ENCODE peak calls at places on chromosomes 3 and 15, in four cellular contexts. I is Karpas-422, M is heart left ventricle, L is PC-3. S is an unnamed sample. For H3K4me1 and H3K36me3, the result is how much of the 10 kb centered on the place peaks cover.

GRCh38 chr3:41888368-41889076 is 73.4 kb downstream of the ULK4 start:
- DNase-seq in M (no peak), L (peak), I (no peak), S (no peak)

GRCh38 chr15:91125162-91125561 is 25.1 kb downstream of the SV2B start:
- DNase-seq in M (no peak), L (no peak), I (no peak), S (no peak)

GRCh38 chr3:149752051-149752787 is at the start of gene COMMD2:
- DNase-seq in I (peak), M (peak), L (peak), S (peak)

GRCh38 chr15:83208357-83208661 is 686 bp upstream of the HDGFL3 start:
- DNase-seq in M (no peak), L (peak), I (no peak), S (no peak)

GRCh38 chr3:131053021-131053420 is 26.3 kb downstream of the NEK11 start:
- DNase-seq in M (no peak), L (peak), I (peak), S (no peak)

GRCh38 chr3:132406587-132406986 is 10.7 kb upstream of the DNAJC13 start:
- DNase-seq in L (no peak), M (no peak), I (peak), S (no peak)

GRCh38 chr15:45084163-45084562 is 29.8 kb downstream of the DUOX2 start:
- DNase-seq in I (no peak), M (no peak), L (no peak), S (no peak)

GRCh38 chr3:64345351-64345750 is 120.1 kb upstream of the PRICKLE2 start:
- DNase-seq in L (peak), I (no peak), M (no peak), S (no peak)

GRCh38 chr15:69484837-69485236 is 32.2 kb downstream of the RPLP1 start:
- DNase-seq in L (peak), I (no peak), M (no peak), S (no peak)

GRCh38 chr15:85094685-85095084 is 113.0 kb downstream of the PDE8A start:
- DNase-seq in L (peak), I (no peak), M (no peak), S (no peak)

GRCh38 chr15:66108483-66109270 is 144.9 kb downstream of the MEGF11 start:
- DNase-seq in L (no peak), I (no peak), M (no peak), S (peak)

GRCh38 chr3:177607596-177607995 is 410.3 kb upstream of the TBL1XR1 start:
- DNase-seq in I (no peak), M (no peak), L (no peak), S (no peak)

GRCh38 chr15:38325290-38325990 is 72.8 kb downstream of the SPRED1 start:
- DNase-seq in M (no peak), I (no peak), L (no peak), S (no peak)

GRCh38 chr3:43289401-43289800 is 3.1 kb downstream of the SNRK start:
- DNase-seq in I (no peak), M (no peak), L (no peak), S (no peak)

GRCh38 chr3:117692416-117692995 is 982.9 kb downstream of the TUSC7 start:
- DNase-seq in M (no peak), L (peak), I (no peak), S (no peak)

GRCh38 chr15:75801859-75802593 is 41.2 kb upstream of the UBE2Q2 start:
- DNase-seq in L (peak), I (peak), M (peak), S (peak)

GRCh38 chr3:107650788-107651187 is 128.0 kb downstream of the BBX start:
- DNase-seq in L (no peak), I (peak), M (no peak), S (no peak)

GRCh38 chr15:90259524-90259923 is 5.9 kb upstream of the NGRN start:
- DNase-seq in I (no peak), L (peak), M (no peak), S (no peak)

GRCh38 chr3:131381445-131382291 is at the start of gene NUDT16:
- DNase-seq in I (peak), L (peak), M (peak), S (peak)

GRCh38 chr3:12194669-12195161 is 36.0 kb upstream of the TIMP4 start:
- DNase-seq in I (peak), L (peak), M (no peak), S (no peak)

GRCh38 chr3:38986901-38987300 is 64.8 kb downstream of the SCN11A start:
- DNase-seq in L (peak), M (no peak), I (no peak), S (no peak)

GRCh38 chr3:170307998-170308398 is 49.5 kb upstream of the SKIL start:
- DNase-seq in L (peak), M (no peak), I (no peak), S (no peak)

GRCh38 chr3:28053759-28054158 is 187.7 kb upstream of the CMC1 start:
- DNase-seq in I (no peak), M (no peak), L (peak), S (no peak)

GRCh38 chr15:38398134-38398533 is 55.8 kb upstream of the FAM98B start:
- DNase-seq in I (no peak), L (peak), M (peak), S (peak)

GRCh38 chr3:148211725-148212124 is 486.0 kb upstream of the AGTR1 start:
- DNase-seq in L (peak), I (no peak), M (no peak), S (no peak)

GRCh38 chr15:35362195-35362829 is 183.7 kb downstream of the DPH6 start:
- DNase-seq in M (no peak), L (no peak), I (no peak), S (no peak)

GRCh38 chr15:89299896-89300295 is 34.7 kb downstream of the POLG start:
- DNase-seq in M (no peak), L (peak), I (no peak), S (no peak)

GRCh38 chr15:54556231-54556630 is 578.0 kb downstream of the UNC13C start:
- DNase-seq in I (no peak), M (no peak), L (no peak), S (no peak)

GRCh38 chr15:54560417-54560816 is 582.2 kb downstream of the UNC13C start:
- DNase-seq in L (no peak), M (no peak), I (no peak), S (no peak)

GRCh38 chr15:54564142-54564541 is 585.9 kb downstream of the UNC13C start:
- DNase-seq in M (no peak), I (no peak), L (no peak), S (no peak)

DNA sequence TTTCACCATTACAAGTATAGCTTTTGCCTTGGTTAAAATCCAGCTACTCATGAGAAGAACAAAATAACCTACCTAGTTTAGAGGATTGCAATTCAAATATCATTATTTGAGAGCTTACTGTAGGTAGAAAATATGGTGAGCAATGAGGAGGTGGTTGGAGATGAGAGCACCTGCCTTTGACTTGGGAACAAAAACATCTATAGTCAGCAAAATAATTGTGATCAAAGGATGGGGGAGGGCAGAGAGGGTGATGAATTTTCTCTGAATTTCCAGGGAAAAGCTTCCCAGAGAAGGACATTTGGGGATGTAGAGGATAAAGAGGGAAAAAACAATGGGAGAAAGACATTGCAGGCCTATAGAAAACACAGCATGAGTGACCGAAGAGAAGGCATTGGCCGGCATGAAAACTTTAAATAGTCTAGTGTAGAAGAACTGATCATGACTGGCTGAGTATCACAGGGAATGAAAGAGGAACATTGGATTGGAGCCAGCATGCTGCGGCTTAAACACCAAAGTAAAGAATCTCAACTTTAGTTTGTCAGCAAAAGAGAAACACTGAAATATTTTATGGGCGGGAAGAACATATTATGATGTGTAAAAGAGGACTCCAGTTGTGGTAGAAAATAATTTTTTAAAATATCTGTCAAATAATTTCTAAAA is 581.3 kb downstream of the UNC13C start:
- DNase-seq in M (peak), L (no peak), I (no peak), S (no peak)
- H3K4me1 ChIP-seq in M (under half), L (under half), I (under half), S (under half)

DNA sequence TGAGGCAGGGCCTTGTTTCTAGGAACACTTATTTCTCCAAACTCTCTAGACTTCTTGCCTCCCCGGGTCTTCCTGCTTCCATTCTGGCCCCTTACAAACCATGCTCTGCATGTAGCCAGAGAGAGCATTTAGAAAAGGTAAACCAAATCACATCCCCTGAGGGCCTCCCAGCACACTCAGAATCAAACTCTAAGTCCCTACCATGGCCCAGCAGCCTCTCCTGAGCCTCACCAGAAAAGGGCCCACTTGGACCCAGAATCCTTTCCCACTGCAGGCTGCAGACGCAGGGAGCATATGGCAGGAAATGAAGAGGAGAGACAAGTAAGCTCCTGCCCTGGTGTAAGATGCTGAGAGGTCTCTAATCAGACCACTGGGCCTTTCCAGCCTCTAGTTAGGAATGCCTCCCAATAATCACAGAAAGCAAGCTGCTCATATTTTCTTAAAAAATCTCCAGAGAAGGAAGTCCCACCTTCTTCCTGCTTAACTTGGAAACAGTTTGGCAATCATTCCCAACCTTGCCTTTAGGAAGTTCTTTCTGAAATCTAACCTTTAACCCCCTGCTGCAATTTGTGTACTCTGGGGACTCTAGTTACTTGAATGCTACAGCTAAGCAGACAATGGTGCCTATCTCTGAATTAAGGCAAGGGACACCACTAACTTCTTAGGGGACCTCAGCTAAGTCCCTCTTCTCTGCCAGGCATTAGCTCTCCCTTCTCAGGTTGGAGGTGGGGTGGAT is 4.2 kb downstream of the AMOTL2 start:
- DNase-seq in I (no peak), M (no peak), L (no peak), S (peak)
- H3K36me3 ChIP-seq in I (under half), M (under half), L (under half), S (half or more)

DNA sequence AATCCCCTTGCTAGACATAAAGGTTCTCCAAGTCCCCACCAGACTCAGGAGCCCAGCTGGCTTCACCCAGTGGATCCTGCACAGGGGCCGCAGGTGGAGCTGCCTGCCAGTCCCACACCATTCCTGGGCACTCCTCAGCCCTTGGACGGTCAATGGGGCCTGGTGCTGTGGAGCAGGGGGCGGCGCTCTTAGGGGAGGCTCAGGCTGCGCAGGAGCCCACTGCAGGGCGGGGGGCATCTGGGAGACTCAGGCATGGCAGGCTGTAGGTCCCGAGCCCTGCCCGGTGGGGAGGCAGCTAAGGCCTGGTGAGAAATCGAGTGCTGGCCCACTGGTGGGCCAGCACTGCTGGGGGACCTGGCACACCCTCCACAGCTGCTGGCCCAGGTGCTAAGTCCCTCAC is 75.1 kb upstream of the TBC1D5 start:
- DNase-seq in M (no peak), I (no peak), L (no peak), S (no peak)
- H3K4me3 ChIP-seq in M (no peak), I (no peak), L (no peak), S (no peak)

DNA sequence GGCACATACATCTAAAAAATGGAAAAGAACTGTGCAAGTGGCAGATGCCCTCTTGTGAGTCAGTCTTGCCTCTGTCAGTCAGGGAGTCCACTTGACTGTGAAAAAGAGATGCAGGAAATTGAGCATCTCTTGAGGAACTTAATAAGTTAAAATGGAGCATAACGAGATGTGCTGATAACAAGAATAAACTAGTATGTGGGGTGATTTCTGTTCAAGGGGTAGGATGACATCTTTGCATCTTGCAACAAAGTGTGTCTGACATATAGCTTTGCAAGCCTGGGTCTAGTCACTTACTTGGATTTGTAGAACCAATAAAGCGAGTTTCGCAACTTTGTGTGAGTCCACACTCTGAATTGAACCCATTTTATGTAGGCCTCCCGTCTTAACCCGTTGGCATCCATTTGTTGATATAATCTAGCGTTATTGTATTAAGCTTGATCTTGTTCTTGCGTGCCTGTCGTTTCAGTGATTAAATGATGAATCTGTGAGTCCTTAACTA is 2.2 kb downstream of the USP3 start:
- DNase-seq in I (no peak), L (peak), M (no peak), S (no peak)
- H3K4me1 ChIP-seq in I (under half), L (half or more), M (half or more), S (half or more)

GRCh38 chr3:129606522-129607390 is at the start of gene PLXND1:
- DNase-seq in L (peak), I (peak), M (peak), S (peak)
- H3K36me3 ChIP-seq in L (under half), I (under half), M (under half), S (under half)

GRCh38 chr3:179676081-179676480 is 23.2 kb downstream of the USP13 start:
- DNase-seq in L (no peak), M (no peak), I (no peak), S (no peak)

GRCh38 chr3:179682681-179683080 is 29.8 kb downstream of the USP13 start:
- DNase-seq in L (no peak), M (no peak), I (no peak), S (no peak)

GRCh38 chr3:179677884-179678283 is 25.0 kb downstream of the USP13 start:
- DNase-seq in M (no peak), I (no peak), L (no peak), S (no peak)

GRCh38 chr3:179681492-179682263 is 28.8 kb downstream of the USP13 start:
- DNase-seq in I (no peak), L (no peak), M (no peak), S (no peak)
- H3K4me3 ChIP-seq in I (no peak), L (no peak), M (peak), S (no peak)

GRCh38 chr3:152280539-152280938 is 11.8 kb downstream of the MBNL1 start:
- DNase-seq in L (no peak), I (no peak), M (no peak), S (no peak)
- H3K4me1 ChIP-seq in L (under half), I (half or more), M (half or more), S (half or more)

GRCh38 chr3:14119166-14119510 is 5.5 kb downstream of the CHCHD4 start:
- DNase-seq in I (no peak), L (no peak), M (no peak), S (no peak)
- H3K36me3 ChIP-seq in I (under half), L (under half), M (under half), S (under half)

GRCh38 chr3:9250236-9250635 is 790 bp upstream of the SRGAP3 start:
- DNase-seq in M (no peak), I (no peak), L (no peak), S (no peak)
- H3K4me3 ChIP-seq in M (peak), I (peak), L (no peak), S (no peak)

DNA sequence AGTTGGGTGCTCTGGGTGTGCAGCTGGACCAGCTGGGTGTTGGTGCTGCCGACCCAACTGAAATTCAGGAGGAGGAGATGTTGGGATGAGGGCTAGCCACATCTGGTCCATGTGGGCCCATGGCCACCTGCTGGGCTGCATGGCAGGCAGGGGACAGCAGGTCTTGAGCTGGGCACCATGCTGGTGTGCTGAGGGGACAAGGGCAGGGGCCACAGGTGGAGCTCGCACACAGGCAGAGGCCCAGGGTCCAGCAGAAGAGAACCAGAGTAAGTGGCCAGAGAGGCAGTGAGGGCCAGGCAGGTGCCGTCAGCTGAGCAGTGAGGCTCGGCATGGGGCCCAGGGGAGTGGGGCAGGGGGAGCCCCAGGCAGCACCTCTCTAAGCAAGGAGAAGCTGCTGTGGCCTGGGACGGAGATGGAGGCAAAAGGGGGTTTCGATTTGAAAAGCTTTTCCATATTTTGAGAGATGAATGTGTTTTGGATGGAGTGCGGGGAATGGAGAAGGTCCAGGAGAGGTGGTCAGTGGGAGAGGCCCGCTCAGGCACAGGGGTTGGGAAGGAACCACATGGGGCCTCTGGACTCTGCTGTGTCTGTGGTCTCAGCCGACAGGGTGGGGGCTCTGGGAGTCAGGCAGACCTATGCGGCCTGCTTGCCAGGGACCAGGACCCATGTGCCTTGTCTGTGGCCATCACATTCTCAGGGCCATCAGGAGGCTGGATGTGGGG is 30.5 kb upstream of the PLXNA1 start:
- DNase-seq in I (no peak), M (no peak), L (no peak), S (peak)
- H3K4me1 ChIP-seq in I (under half), M (under half), L (under half), S (under half)